ENCODE peak calls at places on chromosomes 13 and 19, in four cellular contexts. B, S, Z and U are unnamed samples.
A peak's percentile ranks its signal among the peaks of the same experiment; 100 is the strongest.

GRCh38 chr13:19685034-19685433 is 51.6 kb downstream of the MPHOSPH8 start:
- DNase-seq in B (no peak), S (no peak), Z (no peak), U (no peak)

GRCh38 chr19:35899547-35900214 is 659 bp downstream of the NFKBID start:
- DNase-seq in B (peak; percentile 92), S (peak; percentile 82), Z (peak; percentile 79), U (peak; percentile 74)

GRCh38 chr13:40096357-40096911 is 441.0 kb downstream of the COG6 start:
- DNase-seq in B (no peak), S (no peak), Z (no peak), U (peak; percentile 50)

GRCh38 chr19:57769345-57770131 is at the start of gene ZNF586:
- DNase-seq in B (peak; percentile 97), S (peak; percentile 95), Z (peak; percentile 94), U (peak; percentile 91)

GRCh38 chr19:2529473-2529918 is 53.6 kb downstream of the GADD45B start:
- DNase-seq in B (no peak), S (peak; percentile 70), Z (peak; percentile 84), U (peak; percentile 75)

GRCh38 chr19:4730740-4731171 is 7.1 kb upstream of the DPP9 start:
- DNase-seq in B (no peak), S (no peak), Z (no peak), U (peak; percentile 25)

GRCh38 chr19:8908066-8908465 is 75.9 kb downstream of the MBD3L1 start:
- DNase-seq in B (no peak), S (no peak), Z (no peak), U (no peak)

GRCh38 chr19:55688422-55689218 is 13.6 kb downstream of the EPN1 start:
- DNase-seq in B (no peak), S (no peak), Z (no peak), U (no peak)

GRCh38 chr19:28537896-28538295 is 675.1 kb downstream of the UQCRFS1 start:
- DNase-seq in B (no peak), S (no peak), Z (no peak), U (no peak)

GRCh38 chr13:33676045-33676699 is 141.8 kb upstream of the RFC3 start:
- DNase-seq in B (peak; percentile 33), S (peak; percentile 41), Z (no peak), U (peak; percentile 36)

GRCh38 chr19:17302391-17303166 is 646 bp downstream of the ABHD8 start:
- DNase-seq in B (peak; percentile 58), S (no peak), Z (no peak), U (no peak)

GRCh38 chr13:97194473-97194872 is 27.7 kb upstream of the MBNL2 start:
- DNase-seq in B (no peak), S (peak; percentile 67), Z (peak; percentile 81), U (peak; percentile 86)

GRCh38 chr19:49589391-49589790 is 1.6 kb upstream of the PRR12 start:
- DNase-seq in B (no peak), S (no peak), Z (no peak), U (no peak)

GRCh38 chr19:36097036-36097435 is 13.9 kb upstream of the OVOL3 start:
- DNase-seq in B (peak; percentile 95), S (no peak), Z (no peak), U (no peak)

GRCh38 chr13:40692946-40693345 is 26.5 kb upstream of the FOXO1 start:
- DNase-seq in B (no peak), S (peak; percentile 10), Z (peak; percentile 43), U (no peak)

GRCh38 chr19:8702350-8702749 is 3.8 kb upstream of the ACTL9 start:
- DNase-seq in B (no peak), S (peak; percentile 6), Z (no peak), U (no peak)

GRCh38 chr13:94660695-94661324 is 51.5 kb downstream of the SOX21 start:
- DNase-seq in B (peak; percentile 52), S (peak; percentile 27), Z (no peak), U (peak; percentile 38)

GRCh38 chr19:719636-720377 is 11.1 kb downstream of the PALM start:
- DNase-seq in B (peak; percentile 50), S (no peak), Z (no peak), U (no peak)

GRCh38 chr13:76331948-76332712 is 554.1 kb downstream of the KCTD12 start:
- DNase-seq in B (no peak), S (peak; percentile 64), Z (peak; percentile 47), U (no peak)

GRCh38 chr13:110680852-110681251 is 25.1 kb downstream of the CARS2 start:
- DNase-seq in B (no peak), S (no peak), Z (no peak), U (peak; percentile 46)

GRCh38 chr19:41882568-41883462 is at the start of gene ARHGEF1:
- DNase-seq in B (peak; percentile 35), S (peak; percentile 40), Z (no peak), U (peak; percentile 45)

GRCh38 chr13:46116653-46117502 is 12.0 kb upstream of the CPB2 start:
- DNase-seq in B (no peak), S (no peak), Z (no peak), U (peak; percentile 18)

GRCh38 chr19:10891360-10892108 is 20.2 kb downstream of the CARM1 start:
- DNase-seq in B (no peak), S (peak; percentile 35), Z (no peak), U (no peak)

GRCh38 chr13:37701306-37701705 is 102.7 kb upstream of the POSTN start:
- DNase-seq in B (no peak), S (peak; percentile 84), Z (no peak), U (peak; percentile 95)

GRCh38 chr13:101343128-101343787 is 73.0 kb downstream of the NALCN start:
- DNase-seq in B (no peak), S (no peak), Z (peak; percentile 8), U (no peak)

GRCh38 chr13:114226088-114226487 is 8.6 kb upstream of the CDC16 start:
- DNase-seq in B (peak; percentile 15), S (no peak), Z (no peak), U (no peak)

GRCh38 chr19:44723952-44724319 is 24.6 kb upstream of the BCL3 start:
- DNase-seq in B (peak; percentile 81), S (peak; percentile 88), Z (peak; percentile 65), U (peak; percentile 77)

GRCh38 chr13:32537580-32538233 is 888 bp downstream of the N4BP2L2 start:
- DNase-seq in B (peak; percentile 4), S (no peak), Z (peak; percentile 13), U (no peak)

GRCh38 chr13:26497991-26498423 is 59.5 kb upstream of the WASF3 start:
- DNase-seq in B (no peak), S (peak; percentile 71), Z (peak; percentile 77), U (peak; percentile 28)

GRCh38 chr13:28583661-28584091 is 75.3 kb upstream of the POMP start:
- DNase-seq in B (no peak), S (peak; percentile 21), Z (peak; percentile 39), U (no peak)

GRCh38 chr19:48614436-48615144 is at the start of gene FAM83E:
- DNase-seq in B (no peak), S (no peak), Z (no peak), U (no peak)